ENCODE peak calls at places on chromosomes 6 and 20, in eight cellular contexts. D is A549, Y is transverse colon, G is sigmoid colon, O is esophagus muscularis mucosa, C is stomach, N is H1, Q is SK-N-SH. K is an unnamed sample.

GRCh38 chr6:139376604-139377218 is 2.3 kb upstream of the CITED2 start:
- DNase-seq in D (peak), Y (peak), G (peak), O (peak), C (peak), N (no peak), Q (no peak), K (peak)

GRCh38 chr20:20731945-20732296 is 19.5 kb upstream of the RALGAPA2 start:
- DNase-seq in D (no peak), Y (no peak), G (no peak), O (no peak), C (no peak), N (no peak), Q (no peak), K (no peak)

GRCh38 chr6:141562801-141563763 is 569.6 kb upstream of the GJE1 start:
- DNase-seq in D (peak), Y (peak), G (peak), O (no peak), C (peak), N (no peak), Q (peak), K (no peak)

GRCh38 chr20:25237610-25238318 is 10.1 kb upstream of the PYGB start:
- DNase-seq in D (peak), Y (peak), G (peak), O (peak), C (no peak), N (no peak), Q (no peak), K (peak)

GRCh38 chr6:130337534-130337933 is 28.3 kb upstream of the TMEM200A start:
- DNase-seq in D (no peak), Y (peak), G (no peak), O (no peak), C (no peak), N (no peak), Q (no peak), K (no peak)

GRCh38 chr6:16470502-16471221 is 232.3 kb downstream of the GMPR start:
- DNase-seq in D (no peak), Y (no peak), G (no peak), O (no peak), C (no peak), N (no peak), Q (no peak), K (no peak)

GRCh38 chr6:139926711-139927110 is 552.3 kb upstream of the CITED2 start:
- DNase-seq in D (no peak), Y (no peak), G (no peak), O (no peak), C (no peak), N (no peak), Q (no peak), K (no peak)

GRCh38 chr6:127120787-127121636 is 2.5 kb downstream of the RSPO3 start:
- DNase-seq in D (peak), Y (peak), G (peak), O (no peak), C (peak), N (no peak), Q (peak), K (peak)

GRCh38 chr20:45975686-45976085 is 3.7 kb upstream of the ZNF335 start:
- DNase-seq in D (no peak), Y (no peak), G (peak), O (no peak), C (no peak), N (no peak), Q (no peak), K (no peak)

GRCh38 chr20:2140561-2140960 is 38.9 kb downstream of the STK35 start:
- DNase-seq in D (no peak), Y (peak), G (peak), O (no peak), C (peak), N (no peak), Q (no peak), K (no peak)

GRCh38 chr20:32474967-32475819 is 109.9 kb downstream of the NOL4L start:
- DNase-seq in D (peak), Y (peak), G (peak), O (no peak), C (peak), N (no peak), Q (peak), K (peak)

GRCh38 chr6:36786055-36786675 is 53.1 kb downstream of the CPNE5 start:
- DNase-seq in D (no peak), Y (no peak), G (no peak), O (no peak), C (no peak), N (no peak), Q (no peak), K (no peak)

GRCh38 chr6:52475307-52475706 is 55.2 kb downstream of the EFHC1 start:
- DNase-seq in D (no peak), Y (no peak), G (no peak), O (no peak), C (no peak), N (no peak), Q (no peak), K (no peak)

GRCh38 chr6:48994811-48995210 is 468.2 kb downstream of the MMUT start:
- DNase-seq in D (peak), Y (no peak), G (no peak), O (no peak), C (no peak), N (no peak), Q (no peak), K (no peak)

GRCh38 chr6:156781882-156782631 is 4.9 kb downstream of the ARID1B start:
- DNase-seq in D (no peak), Y (no peak), G (no peak), O (no peak), C (no peak), N (no peak), Q (no peak), K (no peak)

GRCh38 chr6:139473731-139474130 is 99.3 kb upstream of the CITED2 start:
- DNase-seq in D (no peak), Y (no peak), G (no peak), O (no peak), C (no peak), N (no peak), Q (no peak), K (no peak)

GRCh38 chr6:3151705-3152104 is 5.6 kb downstream of the TUBB2A start:
- DNase-seq in D (no peak), Y (no peak), G (no peak), O (no peak), C (no peak), N (no peak), Q (no peak), K (no peak)

GRCh38 chr6:144729502-144729901 is 444.4 kb downstream of the UTRN start:
- DNase-seq in D (no peak), Y (no peak), G (no peak), O (no peak), C (no peak), N (no peak), Q (no peak), K (no peak)

GRCh38 chr6:144728804-144729203 is 443.7 kb downstream of the UTRN start:
- DNase-seq in D (no peak), Y (no peak), G (no peak), O (no peak), C (no peak), N (no peak), Q (no peak), K (no peak)

GRCh38 chr6:144725731-144726522 is 440.8 kb downstream of the UTRN start:
- DNase-seq in D (no peak), Y (no peak), G (no peak), O (no peak), C (peak), N (no peak), Q (peak), K (no peak)

GRCh38 chr6:144731229-144731628 is 446.1 kb downstream of the UTRN start:
- DNase-seq in D (no peak), Y (no peak), G (no peak), O (no peak), C (no peak), N (no peak), Q (no peak), K (no peak)

GRCh38 chr6:144730088-144730640 is 445.0 kb downstream of the UTRN start:
- DNase-seq in D (no peak), Y (no peak), G (no peak), O (no peak), C (no peak), N (no peak), Q (no peak), K (no peak)
- TF ChIP-seq EP300 in D (no peak), Y (no peak), G (no peak), O (no peak), C (no peak), N (no peak), Q (no peak), K (no peak)

DNA sequence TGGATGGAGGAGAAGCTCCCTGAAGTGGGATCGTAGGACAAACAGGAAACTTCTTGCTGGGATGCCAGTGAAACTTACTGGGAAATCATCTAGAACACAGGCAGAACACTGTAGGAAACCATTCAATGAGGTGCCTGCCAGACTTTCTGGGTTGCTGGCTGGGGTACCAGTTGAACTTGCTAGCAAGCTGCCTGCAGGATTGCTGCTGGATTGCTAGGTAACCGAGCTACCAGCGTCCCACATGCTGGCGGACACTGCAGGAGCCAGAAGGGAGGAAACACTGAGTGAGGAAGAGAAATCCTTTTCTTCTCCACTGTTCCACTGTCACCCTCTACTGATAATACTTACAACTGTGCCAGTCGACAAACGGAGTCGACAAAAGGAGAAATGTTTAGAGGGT is 91.3 kb upstream of the SLC35B3 start:
- DNase-seq in D (no peak), Y (no peak), G (no peak), O (no peak), C (no peak), N (no peak), Q (no peak), K (no peak)
- TF ChIP-seq EP300 in D (no peak), Y (no peak), G (no peak), O (no peak), C (no peak), N (no peak), Q (no peak), K (no peak)

DNA sequence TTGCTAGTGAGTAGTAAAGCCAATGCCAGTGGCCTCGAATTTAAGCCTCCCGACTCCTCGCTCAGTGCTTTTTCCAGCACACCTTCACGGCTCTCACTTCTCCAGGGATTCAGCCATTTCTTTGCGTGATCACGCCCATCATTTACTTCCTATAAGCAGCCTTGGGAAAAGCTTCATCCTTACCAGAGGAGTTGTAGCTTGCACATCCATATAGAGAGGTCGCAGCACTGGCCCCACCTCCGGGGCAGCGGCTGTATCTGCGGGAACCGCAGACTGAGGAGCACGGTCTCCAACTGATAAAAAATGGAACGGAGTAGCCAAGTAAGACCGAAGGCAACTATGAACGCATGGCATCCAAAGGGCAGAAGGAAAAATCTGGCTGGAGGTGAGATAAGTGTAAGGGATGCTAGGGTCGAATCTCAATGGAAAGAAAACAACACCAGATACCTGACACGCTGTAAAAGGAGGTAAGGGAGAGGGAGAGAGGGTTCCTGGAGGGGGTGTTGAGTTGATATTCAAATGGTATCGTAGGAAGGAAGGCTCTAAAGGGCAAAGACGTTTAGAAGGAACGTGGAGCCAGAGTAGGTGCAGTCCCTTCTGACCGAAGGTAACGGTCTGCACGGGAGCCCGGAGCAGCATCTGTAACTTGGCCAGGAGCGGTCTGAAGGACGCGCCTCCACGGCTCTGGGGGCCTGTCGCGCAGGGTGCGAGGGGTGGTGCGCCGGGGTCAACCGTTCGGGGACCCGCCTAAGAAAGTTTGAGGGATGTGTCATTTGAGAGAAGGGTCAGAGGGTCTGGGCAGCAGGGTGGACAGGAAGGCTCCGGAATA is 640 bp downstream of the NFS1 start:
- DNase-seq in D (no peak), Y (no peak), G (peak), O (no peak), C (peak), N (no peak), Q (peak), K (peak)
- TF ChIP-seq EP300 in D (no peak), Y (no peak), G (no peak), O (no peak), C (no peak), N (no peak), Q (no peak), K (no peak)

GRCh38 chr6:137711929-137712328 is 155.1 kb upstream of the TNFAIP3 start:
- DNase-seq in D (no peak), Y (no peak), G (no peak), O (no peak), C (no peak), N (no peak), Q (no peak), K (no peak)
- TF ChIP-seq EP300 in D (no peak), Y (no peak), G (no peak), O (no peak), C (no peak), N (no peak), Q (no peak), K (no peak)

DNA sequence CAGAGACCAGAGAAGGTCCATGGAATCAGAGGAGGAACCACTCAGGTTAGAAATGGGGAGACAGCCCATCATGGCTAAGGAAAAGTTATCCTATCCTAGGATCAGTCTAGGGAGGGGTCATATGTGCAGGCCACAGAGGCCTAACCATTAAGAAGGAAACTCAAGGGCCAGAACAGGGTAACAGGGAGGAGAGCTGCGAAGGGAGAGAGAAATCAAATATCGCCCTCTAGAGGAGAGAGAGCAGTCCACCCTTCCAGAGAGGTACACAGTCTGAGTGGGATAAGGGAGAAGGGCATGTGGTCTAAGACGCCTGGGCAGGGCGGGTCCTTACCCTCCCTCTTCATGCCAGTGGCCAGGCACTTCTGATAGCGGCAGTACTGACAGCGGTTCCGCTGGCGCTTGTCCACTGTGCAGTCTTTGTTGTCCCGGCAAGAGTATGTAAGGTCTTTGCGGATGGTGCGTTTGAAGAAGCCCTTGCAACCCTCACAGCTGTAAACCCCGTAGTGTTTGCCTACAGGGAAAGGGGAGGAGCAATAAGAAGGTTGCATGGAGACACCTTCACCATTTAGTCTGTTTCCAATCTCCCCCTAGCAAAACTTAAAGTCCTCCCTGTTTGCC is 2.9 kb downstream of the RXRB start:
- DNase-seq in D (peak), Y (peak), G (no peak), O (no peak), C (peak), N (no peak), Q (peak), K (no peak)
- TF ChIP-seq EP300 in D (no peak), Y (no peak), G (no peak), O (no peak), C (no peak), N (no peak), Q (no peak), K (no peak)

GRCh38 chr6:158867381-158868121 is 48.4 kb upstream of the EZR start:
- DNase-seq in D (peak), Y (peak), G (no peak), O (no peak), C (peak), N (no peak), Q (no peak), K (no peak)
- TF ChIP-seq EP300 in D (no peak), Y (no peak), G (no peak), O (no peak), C (no peak), N (no peak), Q (no peak), K (no peak)

GRCh38 chr6:39377530-39377929 is 55.0 kb upstream of the KCNK16 start:
- DNase-seq in D (peak), Y (peak), G (peak), O (no peak), C (no peak), N (peak), Q (peak), K (no peak)
- TF ChIP-seq EP300 in D (no peak), Y (no peak), G (no peak), O (no peak), C (no peak), N (no peak), Q (no peak), K (no peak)

GRCh38 chr6:168447741-168448140 is 6.8 kb downstream of the SMOC2 start:
- DNase-seq in D (no peak), Y (no peak), G (no peak), O (no peak), C (no peak), N (no peak), Q (no peak), K (no peak)

GRCh38 chr6:168452685-168453377 is 11.8 kb downstream of the SMOC2 start:
- DNase-seq in D (no peak), Y (no peak), G (no peak), O (no peak), C (peak), N (no peak), Q (no peak), K (no peak)

GRCh38 chr6:168451805-168452204 is 10.8 kb downstream of the SMOC2 start:
- DNase-seq in D (no peak), Y (no peak), G (no peak), O (no peak), C (no peak), N (no peak), Q (peak), K (no peak)

GRCh38 chr6:168448243-168448855 is 7.4 kb downstream of the SMOC2 start:
- DNase-seq in D (no peak), Y (no peak), G (no peak), O (no peak), C (no peak), N (no peak), Q (no peak), K (no peak)

GRCh38 chr6:168450921-168451320 is 9.9 kb downstream of the SMOC2 start:
- DNase-seq in D (no peak), Y (no peak), G (no peak), O (no peak), C (no peak), N (no peak), Q (no peak), K (no peak)
- TF ChIP-seq EP300 in D (no peak), Y (no peak), G (no peak), O (no peak), C (no peak), N (no peak), Q (no peak), K (no peak)

GRCh38 chr6:55617272-55617671 is 38.3 kb upstream of the HMGCLL1 start:
- DNase-seq in D (peak), Y (no peak), G (no peak), O (no peak), C (no peak), N (no peak), Q (peak), K (no peak)
- TF ChIP-seq EP300 in D (no peak), Y (no peak), G (no peak), O (no peak), C (no peak), N (no peak), Q (no peak), K (no peak)

GRCh38 chr6:108117427-108118358 is 43.2 kb upstream of the OSTM1 start:
- DNase-seq in D (peak), Y (peak), G (no peak), O (peak), C (peak), N (no peak), Q (peak), K (peak)
- TF ChIP-seq EP300 in D (no peak), Y (no peak), G (no peak), O (no peak), C (no peak), N (no peak), Q (no peak), K (no peak)

K was measured in upper lobe of left lung.